ENCODE peak calls at places on chromosomes 11 and 22, in five cellular contexts. Z is transverse colon, L is stomach, N is HCT116, R is suprapubic skin. G is an unnamed sample. For H3K9me3, the result is how much of the 10 kb centered on the place peaks cover.

GRCh38 chr11:130403967-130404366 is 24.4 kb downstream of the ADAMTS8 start:
- DNase-seq in R (no peak), Z (no peak), L (no peak), N (no peak), G (no peak)

GRCh38 chr11:70481625-70482528 is 83.5 kb downstream of the CTTN start:
- DNase-seq in N (peak), R (no peak), L (peak), Z (peak), G (no peak)

GRCh38 chr11:8596504-8597046 is 2.5 kb upstream of the STK33 start:
- DNase-seq in N (no peak), Z (no peak), L (no peak), R (no peak), G (no peak)

GRCh38 chr11:36631704-36632287 is 33.8 kb upstream of the RAG2 start:
- DNase-seq in N (no peak), Z (no peak), L (no peak), R (no peak), G (no peak)

GRCh38 chr22:45497268-45497667 is 5.4 kb upstream of the FBLN1 start:
- DNase-seq in L (no peak), N (no peak), R (no peak), Z (no peak), G (no peak)

GRCh38 chr11:71129624-71130023 is 122.8 kb downstream of the SHANK2 start:
- DNase-seq in L (no peak), N (no peak), Z (no peak), R (no peak), G (peak)

GRCh38 chr11:110093407-110094297 is 460 bp downstream of the ZC3H12C start:
- DNase-seq in L (peak), N (peak), R (peak), Z (peak), G (peak)

GRCh38 chr11:83033972-83034672 is 37.6 kb downstream of the RAB30 start:
- DNase-seq in L (peak), Z (peak), R (no peak), N (no peak), G (no peak)

GRCh38 chr22:45064313-45065268 is 54.8 kb upstream of the PHF21B start:
- DNase-seq in N (no peak), R (no peak), L (no peak), Z (no peak), G (no peak)

GRCh38 chr11:95827661-95828060 is 37.4 kb downstream of the CEP57 start:
- DNase-seq in L (no peak), Z (no peak), N (no peak), R (no peak), G (no peak)

DNA sequence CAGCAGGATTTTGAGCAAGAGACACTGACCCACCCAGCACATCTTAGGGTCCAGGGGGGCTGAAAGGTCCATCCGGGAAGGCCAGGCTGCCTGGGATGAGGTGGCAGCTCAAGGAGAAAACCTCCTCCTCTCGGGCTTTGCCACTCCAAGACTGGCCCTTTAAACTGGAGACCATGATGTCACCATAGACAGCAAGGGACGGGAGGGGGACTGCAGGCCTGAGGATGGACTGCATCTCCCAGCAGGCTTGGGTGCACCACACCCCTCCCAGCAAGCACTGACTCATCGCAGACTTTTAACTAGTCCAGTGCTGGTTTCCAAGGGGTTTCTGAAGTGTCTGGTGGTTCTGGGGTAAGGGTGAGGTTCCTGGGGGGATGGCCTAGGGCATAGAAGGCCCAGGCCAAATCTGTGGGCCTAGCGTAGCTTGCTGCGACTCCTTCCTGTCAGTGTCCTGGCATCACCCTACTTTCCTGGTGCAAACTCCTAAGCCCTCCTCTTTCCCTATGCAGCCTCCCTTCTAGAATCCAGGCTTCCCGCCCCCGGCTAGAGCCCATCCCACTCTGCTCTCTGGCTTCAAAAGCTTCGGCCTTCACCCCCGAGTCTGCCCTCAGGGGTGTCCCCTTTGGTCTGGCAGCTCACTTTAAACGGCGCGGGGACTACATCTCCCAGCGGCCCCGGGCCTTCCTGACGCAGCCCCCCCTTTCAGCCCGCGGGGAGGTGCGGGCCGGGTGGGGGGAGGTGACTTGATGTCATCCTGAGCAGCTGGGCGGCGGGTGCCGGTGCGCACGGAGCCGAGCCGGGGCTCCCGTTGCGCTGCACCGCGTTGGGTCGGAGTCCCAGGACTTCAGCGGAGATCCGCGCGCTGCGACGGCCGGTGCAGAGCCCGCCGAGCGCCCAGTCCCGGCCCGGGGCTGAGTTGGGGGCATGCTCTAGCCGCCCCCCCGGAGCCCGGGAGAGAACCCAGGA is at the start of gene PPP2R5B:
- DNase-seq in N (peak), R (peak), Z (peak), L (peak), G (peak)
- TF ChIP-seq POLR2AphosphoS5 in N (peak), R (peak), Z (peak), L (peak), G (peak)

GRCh38 chr22:49016909-49017768 is 810.5 kb downstream of the BRD1 start:
- DNase-seq in L (peak), Z (no peak), R (peak), N (no peak), G (peak)

GRCh38 chr22:49015459-49015858 is 812.2 kb downstream of the BRD1 start:
- DNase-seq in R (peak), N (no peak), L (peak), Z (no peak), G (no peak)

GRCh38 chr22:49014227-49015201 is 813.2 kb downstream of the BRD1 start:
- DNase-seq in Z (no peak), L (peak), N (no peak), R (peak), G (no peak)

GRCh38 chr22:49017769-49018330 is 809.8 kb downstream of the BRD1 start:
- DNase-seq in R (peak), L (peak), Z (no peak), N (no peak), G (peak)

GRCh38 chr22:49015993-49016908 is 811.4 kb downstream of the BRD1 start:
- DNase-seq in R (peak), N (no peak), L (peak), Z (no peak), G (no peak)
- H3K9me3 ChIP-seq in R (under half), N (under half), L (under half), Z (under half), G (under half)

GRCh38 chr11:94450061-94450460 is 43.6 kb downstream of the MRE11 start:
- DNase-seq in L (no peak), N (no peak), R (no peak), Z (no peak), G (no peak)
- TF ChIP-seq POLR2AphosphoS5 in L (no peak), N (no peak), R (no peak), Z (no peak), G (no peak)

DNA sequence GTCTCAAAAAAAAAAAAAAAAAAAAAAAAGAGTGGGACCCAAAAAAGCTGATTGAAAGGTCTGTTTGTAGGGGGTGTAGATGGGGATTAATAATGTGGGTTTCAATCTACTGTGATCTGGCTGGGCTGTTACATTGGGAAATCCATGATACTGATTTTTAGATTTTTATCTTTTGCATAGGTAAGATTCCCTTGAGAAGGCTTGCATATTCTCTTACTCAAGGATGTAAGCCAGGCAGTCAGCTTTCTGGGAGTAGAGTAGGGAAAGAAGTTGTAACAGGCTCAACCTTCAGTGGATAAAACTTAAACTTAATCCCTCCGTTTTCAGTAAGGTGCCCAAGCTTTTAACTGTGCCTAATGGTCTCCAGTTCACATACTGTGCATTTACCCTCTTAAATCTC is 1.9 kb upstream of the CHEK1 start:
- DNase-seq in Z (no peak), N (no peak), R (no peak), L (no peak), G (no peak)
- H3K9me3 ChIP-seq in Z (under half), N (under half), R (under half), L (under half), G (under half)

DNA sequence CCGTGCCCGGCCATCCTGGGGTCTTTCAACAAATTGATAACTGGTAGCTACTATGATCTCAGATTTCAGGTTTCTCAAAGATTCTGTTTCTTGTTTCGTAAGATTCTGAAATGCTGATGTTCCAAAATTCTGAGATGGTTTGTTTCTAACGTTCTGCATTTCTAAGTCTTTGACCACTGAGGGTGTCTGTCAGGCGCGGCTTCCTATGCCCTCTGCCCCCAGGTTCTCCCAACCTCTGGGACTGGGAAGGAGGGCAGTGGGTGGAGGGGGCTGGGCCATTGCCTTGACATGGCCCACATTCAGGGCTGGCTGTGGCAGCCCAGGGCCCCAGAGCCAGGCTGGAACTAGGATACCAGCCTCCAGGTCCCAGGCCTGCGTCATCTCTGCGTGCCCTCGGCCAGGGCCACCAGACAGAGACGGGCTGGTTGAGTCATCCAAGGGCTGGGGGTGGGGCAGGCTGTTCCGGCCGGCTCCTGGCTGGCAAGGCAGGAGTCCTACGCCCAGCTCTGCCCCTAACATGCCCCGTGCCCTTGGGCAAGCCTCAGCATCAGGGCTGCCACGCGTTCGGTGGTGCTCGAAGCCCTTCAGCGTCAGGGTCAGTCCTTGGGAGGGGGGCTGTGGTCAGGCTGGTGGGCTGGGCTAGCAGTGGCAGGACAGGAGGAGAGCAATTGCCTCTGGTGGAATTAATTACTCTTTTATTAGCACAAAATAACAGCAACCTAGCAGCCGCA is 5.2 kb downstream of the TMEM134 start:
- DNase-seq in L (peak), R (peak), N (peak), Z (peak), G (peak)
- TF ChIP-seq POLR2AphosphoS5 in L (no peak), R (peak), N (peak), Z (no peak), G (peak)

GRCh38 chr22:49640366-49641095 is 187.1 kb downstream of the BRD1 start:
- DNase-seq in R (no peak), N (no peak), Z (no peak), L (no peak), G (no peak)
- H3K9me3 ChIP-seq in R (under half), N (under half), Z (under half), L (under half), G (under half)

DNA sequence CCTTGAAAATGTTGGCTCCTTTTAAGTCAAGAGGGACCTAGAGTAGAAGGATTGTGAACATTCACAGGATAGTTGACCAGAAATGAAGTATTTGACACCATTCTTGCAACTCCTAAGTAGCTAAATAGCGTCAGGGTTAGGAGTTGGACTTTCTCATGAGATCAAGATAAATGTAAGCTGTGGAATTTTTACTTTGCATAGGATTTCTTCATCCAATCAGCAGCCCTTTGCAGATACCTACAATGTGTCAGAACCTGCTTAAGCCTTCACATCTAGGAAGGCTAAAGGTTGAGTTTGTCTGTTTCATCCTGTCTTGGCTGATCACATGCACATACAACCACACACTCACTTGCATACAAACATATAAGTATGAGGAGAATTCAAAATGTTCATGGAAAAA is 32.3 kb downstream of the CD44 start:
- DNase-seq in Z (no peak), N (no peak), L (no peak), R (no peak), G (no peak)
- TF ChIP-seq POLR2AphosphoS5 in Z (no peak), N (no peak), L (no peak), R (no peak), G (no peak)

GRCh38 chr11:134385774-134386565 is 26.1 kb downstream of the B3GAT1 start:
- DNase-seq in N (no peak), L (peak), Z (no peak), R (no peak), G (no peak)

GRCh38 chr11:134386945-134387344 is 25.1 kb downstream of the B3GAT1 start:
- DNase-seq in R (no peak), N (no peak), Z (no peak), L (no peak), G (no peak)

GRCh38 chr11:134383576-134384221 is 28.3 kb downstream of the B3GAT1 start:
- DNase-seq in N (no peak), L (no peak), Z (no peak), R (no peak), G (no peak)

GRCh38 chr11:134384406-134384805 is 27.6 kb downstream of the B3GAT1 start:
- DNase-seq in N (no peak), R (no peak), Z (no peak), L (no peak), G (no peak)

GRCh38 chr11:134385171-134385570 is 26.9 kb downstream of the B3GAT1 start:
- DNase-seq in N (no peak), R (no peak), L (no peak), Z (no peak), G (no peak)
- H3K9me3 ChIP-seq in N (under half), R (under half), L (under half), Z (under half), G (under half)

G was measured in spleen.